ENCODE peak calls at places on chromosomes 13 and 19, in four cellular contexts. One of them, this sample, is unnamed.

GRCh38 chr19:57907394-57907793 is 9.0 kb downstream of the ZNF417 start:
- DNase-seq in CD8-positive, alpha-beta memory T cell: no peak
- DNase-seq in lower leg skin: peak
- DNase-seq in fibroblast of mammary gland: no peak
- DNase-seq in this sample: no peak

GRCh38 chr13:19083340-19083739 is 98.3 kb downstream of the TUBA3C start:
- DNase-seq in fibroblast of mammary gland: no peak
- DNase-seq in lower leg skin: no peak
- DNase-seq in CD8-positive, alpha-beta memory T cell: no peak
- DNase-seq in this sample: no peak

GRCh38 chr13:28447206-28447605 is 47.7 kb downstream of the FLT1 start:
- DNase-seq in lower leg skin: no peak
- DNase-seq in fibroblast of mammary gland: no peak
- DNase-seq in CD8-positive, alpha-beta memory T cell: no peak
- DNase-seq in this sample: no peak

GRCh38 chr13:71285700-71286099 is 581.3 kb downstream of the DACH1 start:
- DNase-seq in CD8-positive, alpha-beta memory T cell: no peak
- DNase-seq in fibroblast of mammary gland: no peak
- DNase-seq in lower leg skin: no peak
- DNase-seq in this sample: no peak

GRCh38 chr13:88895261-88895941 is 1224.2 kb downstream of the SLITRK5 start:
- DNase-seq in lower leg skin: no peak
- DNase-seq in CD8-positive, alpha-beta memory T cell: no peak
- DNase-seq in fibroblast of mammary gland: no peak
- DNase-seq in this sample: no peak

GRCh38 chr13:23799945-23800344 is 89.3 kb downstream of the MIPEP start:
- DNase-seq in fibroblast of mammary gland: peak
- DNase-seq in lower leg skin: no peak
- DNase-seq in CD8-positive, alpha-beta memory T cell: no peak
- DNase-seq in this sample: no peak

GRCh38 chr13:21979156-21979819 is 308.4 kb downstream of the FGF9 start:
- DNase-seq in CD8-positive, alpha-beta memory T cell: no peak
- DNase-seq in fibroblast of mammary gland: no peak
- DNase-seq in lower leg skin: no peak
- DNase-seq in this sample: no peak

GRCh38 chr19:35347171-35347929 is at the start of gene FFAR1:
- DNase-seq in fibroblast of mammary gland: no peak
- DNase-seq in lower leg skin: peak
- DNase-seq in CD8-positive, alpha-beta memory T cell: no peak
- DNase-seq in this sample: no peak

GRCh38 chr13:67620665-67621064 is 390.5 kb upstream of the PCDH9 start:
- DNase-seq in CD8-positive, alpha-beta memory T cell: no peak
- DNase-seq in fibroblast of mammary gland: peak
- DNase-seq in lower leg skin: no peak
- DNase-seq in this sample: peak

GRCh38 chr13:23069571-23069970 is 111.2 kb upstream of the SGCG start:
- DNase-seq in fibroblast of mammary gland: peak
- DNase-seq in CD8-positive, alpha-beta memory T cell: no peak
- DNase-seq in lower leg skin: no peak
- DNase-seq in this sample: peak

GRCh38 chr13:40981949-40982348 is 37.2 kb downstream of the ELF1 start:
- DNase-seq in fibroblast of mammary gland: no peak
- DNase-seq in lower leg skin: no peak
- DNase-seq in CD8-positive, alpha-beta memory T cell: no peak
- DNase-seq in this sample: no peak

GRCh38 chr19:44657211-44657921 is 13.7 kb downstream of the PVR start:
- DNase-seq in lower leg skin: peak
- DNase-seq in fibroblast of mammary gland: peak
- DNase-seq in CD8-positive, alpha-beta memory T cell: peak
- DNase-seq in this sample: peak

GRCh38 chr13:43269037-43269476 is 245.7 kb downstream of the DNAJC15 start:
- DNase-seq in CD8-positive, alpha-beta memory T cell: no peak
- DNase-seq in fibroblast of mammary gland: peak
- DNase-seq in lower leg skin: no peak
- DNase-seq in this sample: peak

GRCh38 chr19:14385492-14385891 is 4.2 kb downstream of the ADGRE5 start:
- DNase-seq in CD8-positive, alpha-beta memory T cell: no peak
- DNase-seq in fibroblast of mammary gland: no peak
- DNase-seq in lower leg skin: no peak
- DNase-seq in this sample: no peak

GRCh38 chr19:19900124-19900523 is 622 bp upstream of the ZNF93 start:
- DNase-seq in lower leg skin: no peak
- DNase-seq in fibroblast of mammary gland: peak
- DNase-seq in CD8-positive, alpha-beta memory T cell: no peak
- DNase-seq in this sample: peak

GRCh38 chr19:6674868-6675305 is 4.9 kb upstream of the TNFSF14 start:
- DNase-seq in fibroblast of mammary gland: peak
- DNase-seq in CD8-positive, alpha-beta memory T cell: peak
- DNase-seq in lower leg skin: peak
- DNase-seq in this sample: peak

GRCh38 chr13:42354246-42355117 is 82.5 kb downstream of the AKAP11 start:
- DNase-seq in fibroblast of mammary gland: peak
- DNase-seq in CD8-positive, alpha-beta memory T cell: no peak
- DNase-seq in lower leg skin: no peak
- DNase-seq in this sample: peak

GRCh38 chr13:64239372-64239771 is 2823.7 kb upstream of the PCDH20 start:
- DNase-seq in lower leg skin: no peak
- DNase-seq in CD8-positive, alpha-beta memory T cell: no peak
- DNase-seq in fibroblast of mammary gland: peak
- DNase-seq in this sample: peak

GRCh38 chr13:113291997-113292862 is 4.8 kb upstream of the LAMP1 start:
- DNase-seq in lower leg skin: peak
- DNase-seq in CD8-positive, alpha-beta memory T cell: no peak
- DNase-seq in fibroblast of mammary gland: peak
- DNase-seq in this sample: peak

GRCh38 chr13:99339230-99339721 is 32.1 kb upstream of the GPR183 start:
- DNase-seq in lower leg skin: no peak
- DNase-seq in fibroblast of mammary gland: no peak
- DNase-seq in CD8-positive, alpha-beta memory T cell: no peak
- DNase-seq in this sample: no peak

DNA sequence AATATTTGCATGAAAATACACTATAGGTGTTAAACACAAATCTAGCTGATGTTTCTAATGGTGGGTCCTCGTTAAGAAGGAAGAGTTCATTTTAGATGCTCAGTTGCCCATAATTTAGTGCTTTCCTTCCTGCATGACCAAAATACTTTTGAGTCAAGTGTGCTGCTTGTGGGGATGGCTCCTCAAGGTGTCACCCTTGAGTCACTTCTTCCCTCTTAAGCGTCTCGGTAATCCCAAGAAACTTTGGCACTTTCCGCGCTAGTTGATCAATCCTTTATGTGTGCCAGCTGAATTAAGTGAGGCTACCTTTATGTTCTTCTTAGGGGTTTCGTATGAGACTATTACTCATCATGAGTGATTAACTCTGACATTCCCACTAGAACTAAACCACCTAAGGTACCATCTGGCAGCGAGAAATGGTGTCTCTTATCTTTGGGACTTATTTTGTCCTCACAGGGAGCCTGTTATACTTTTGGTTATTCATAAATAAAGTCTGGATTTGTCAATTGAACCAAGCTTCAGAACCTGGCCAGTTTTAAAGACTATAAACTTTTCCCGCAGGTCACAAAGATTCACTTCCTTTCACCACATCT is 106.8 kb downstream of the NHLRC3 start:
- DNase-seq in fibroblast of mammary gland: peak
- DNase-seq in CD8-positive, alpha-beta memory T cell: no peak
- DNase-seq in lower leg skin: peak
- DNase-seq in this sample: peak
- H3K4me3 ChIP-seq in fibroblast of mammary gland: no peak
- H3K4me3 ChIP-seq in CD8-positive, alpha-beta memory T cell: no peak
- H3K4me3 ChIP-seq in lower leg skin: no peak
- H3K4me3 ChIP-seq in this sample: no peak

GRCh38 chr19:50387868-50388245 is 3.7 kb downstream of the POLD1 start:
- DNase-seq in lower leg skin: no peak
- DNase-seq in CD8-positive, alpha-beta memory T cell: no peak
- DNase-seq in fibroblast of mammary gland: no peak
- DNase-seq in this sample: no peak
- H3K4me3 ChIP-seq in lower leg skin: no peak
- H3K4me3 ChIP-seq in CD8-positive, alpha-beta memory T cell: no peak
- H3K4me3 ChIP-seq in fibroblast of mammary gland: no peak
- H3K4me3 ChIP-seq in this sample: no peak

DNA sequence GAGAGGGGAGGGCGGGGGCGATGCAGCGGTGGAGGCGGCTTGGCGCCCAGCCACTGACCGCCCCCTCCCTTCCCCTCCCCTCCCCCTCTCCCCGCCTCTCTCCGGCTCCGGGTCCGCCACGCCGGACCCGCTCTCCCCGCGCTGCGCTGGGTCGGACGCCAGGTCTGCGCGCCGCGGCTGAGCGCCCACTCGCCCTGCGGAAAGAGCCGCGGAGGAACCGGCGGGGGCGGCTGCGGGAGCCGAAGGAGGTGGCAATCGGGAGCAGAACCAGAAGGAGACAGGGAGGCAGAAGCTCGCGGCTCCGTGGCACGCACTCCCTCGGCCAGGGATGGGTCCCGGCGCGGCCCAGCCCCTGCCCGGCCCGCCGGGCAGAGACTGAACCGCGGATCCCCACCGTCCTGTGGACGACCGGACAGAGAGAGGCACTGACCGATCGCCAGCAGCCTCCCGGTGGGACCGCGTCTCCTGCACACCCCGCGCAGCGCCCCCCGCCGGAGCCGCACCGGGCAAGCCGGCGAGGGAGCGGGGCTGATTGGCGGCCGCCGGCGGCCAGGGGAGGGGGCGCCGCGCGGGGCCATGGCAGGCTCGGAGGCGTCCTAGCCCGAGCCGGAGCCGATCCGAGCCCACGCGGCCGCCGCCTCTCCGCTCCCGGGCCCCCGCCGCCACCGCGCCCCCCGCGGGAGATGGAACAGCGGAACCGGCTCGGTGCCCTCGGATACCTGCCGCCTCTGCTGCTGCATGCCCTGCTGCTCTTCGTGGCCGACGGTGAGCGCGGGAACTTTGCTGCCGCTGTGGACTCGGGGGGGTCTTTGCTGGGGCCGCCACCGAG is at the start of gene VSTM2B:
- DNase-seq in CD8-positive, alpha-beta memory T cell: no peak
- DNase-seq in lower leg skin: no peak
- DNase-seq in fibroblast of mammary gland: no peak
- DNase-seq in this sample: no peak
- H3K4me3 ChIP-seq in CD8-positive, alpha-beta memory T cell: no peak
- H3K4me3 ChIP-seq in lower leg skin: no peak
- H3K4me3 ChIP-seq in fibroblast of mammary gland: no peak
- H3K4me3 ChIP-seq in this sample: no peak

GRCh38 chr19:46118136-46118535 is 6.4 kb downstream of the IGFL3 start:
- DNase-seq in fibroblast of mammary gland: no peak
- DNase-seq in lower leg skin: no peak
- DNase-seq in CD8-positive, alpha-beta memory T cell: no peak
- DNase-seq in this sample: no peak
- H3K4me3 ChIP-seq in fibroblast of mammary gland: no peak
- H3K4me3 ChIP-seq in lower leg skin: no peak
- H3K4me3 ChIP-seq in CD8-positive, alpha-beta memory T cell: no peak
- H3K4me3 ChIP-seq in this sample: no peak

GRCh38 chr19:38321646-38322323 is 2.1 kb downstream of the KCNK6 start:
- DNase-seq in lower leg skin: no peak
- DNase-seq in fibroblast of mammary gland: peak
- DNase-seq in CD8-positive, alpha-beta memory T cell: no peak
- DNase-seq in this sample: peak

GRCh38 chr19:38320969-38321339 is 1.3 kb downstream of the KCNK6 start:
- DNase-seq in lower leg skin: no peak
- DNase-seq in fibroblast of mammary gland: no peak
- DNase-seq in CD8-positive, alpha-beta memory T cell: no peak
- DNase-seq in this sample: no peak

GRCh38 chr19:38317104-38317612 is 1.4 kb upstream of the YIF1B start:
- DNase-seq in CD8-positive, alpha-beta memory T cell: no peak
- DNase-seq in fibroblast of mammary gland: no peak
- DNase-seq in lower leg skin: no peak
- DNase-seq in this sample: no peak

GRCh38 chr19:38318595-38319142 is 976 bp upstream of the KCNK6 start:
- DNase-seq in lower leg skin: no peak
- DNase-seq in CD8-positive, alpha-beta memory T cell: no peak
- DNase-seq in fibroblast of mammary gland: no peak
- DNase-seq in this sample: peak

GRCh38 chr19:38319421-38320258 is at the start of gene KCNK6:
- DNase-seq in lower leg skin: peak
- DNase-seq in CD8-positive, alpha-beta memory T cell: peak
- DNase-seq in fibroblast of mammary gland: peak
- DNase-seq in this sample: peak
- H3K4me3 ChIP-seq in lower leg skin: peak
- H3K4me3 ChIP-seq in CD8-positive, alpha-beta memory T cell: peak
- H3K4me3 ChIP-seq in fibroblast of mammary gland: peak
- H3K4me3 ChIP-seq in this sample: peak

GRCh38 chr19:30688696-30689095 is 316.5 kb downstream of the ZNF536 start:
- DNase-seq in fibroblast of mammary gland: no peak
- DNase-seq in lower leg skin: peak
- DNase-seq in CD8-positive, alpha-beta memory T cell: no peak
- DNase-seq in this sample: no peak

GRCh38 chr19:30685601-30686000 is 313.4 kb downstream of the ZNF536 start:
- DNase-seq in lower leg skin: peak
- DNase-seq in CD8-positive, alpha-beta memory T cell: no peak
- DNase-seq in fibroblast of mammary gland: no peak
- DNase-seq in this sample: no peak

GRCh38 chr19:30686911-30687566 is 314.9 kb downstream of the ZNF536 start:
- DNase-seq in lower leg skin: peak
- DNase-seq in fibroblast of mammary gland: no peak
- DNase-seq in CD8-positive, alpha-beta memory T cell: no peak
- DNase-seq in this sample: no peak

GRCh38 chr19:30684613-30685012 is 312.4 kb downstream of the ZNF536 start:
- DNase-seq in fibroblast of mammary gland: no peak
- DNase-seq in lower leg skin: peak
- DNase-seq in CD8-positive, alpha-beta memory T cell: no peak
- DNase-seq in this sample: no peak

GRCh38 chr19:30686252-30686762 is 314.1 kb downstream of the ZNF536 start:
- DNase-seq in CD8-positive, alpha-beta memory T cell: no peak
- DNase-seq in fibroblast of mammary gland: peak
- DNase-seq in lower leg skin: peak
- DNase-seq in this sample: peak
- H3K4me3 ChIP-seq in CD8-positive, alpha-beta memory T cell: no peak
- H3K4me3 ChIP-seq in fibroblast of mammary gland: no peak
- H3K4me3 ChIP-seq in lower leg skin: no peak
- H3K4me3 ChIP-seq in this sample: no peak

DNA sequence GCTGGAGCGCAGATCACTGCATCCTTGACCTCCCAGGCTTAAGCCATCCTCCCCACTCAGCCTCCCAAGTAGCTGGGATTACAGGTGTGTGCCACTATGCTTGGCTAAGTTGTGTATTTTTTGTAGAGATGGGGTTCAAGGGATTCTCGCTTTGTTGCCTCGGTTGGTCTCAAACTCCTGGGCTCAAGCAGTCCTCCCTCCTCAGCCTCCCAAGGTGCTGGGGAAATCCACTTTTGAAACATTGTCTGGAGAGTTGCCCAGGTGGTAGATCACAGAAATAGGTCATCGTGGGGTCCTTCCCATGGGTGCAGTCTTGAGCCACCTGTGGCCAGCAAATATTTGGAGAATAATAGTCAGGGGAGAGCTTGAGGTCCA is 5.2 kb downstream of the LDLR start:
- DNase-seq in CD8-positive, alpha-beta memory T cell: no peak
- DNase-seq in fibroblast of mammary gland: no peak
- DNase-seq in lower leg skin: no peak
- DNase-seq in this sample: no peak
- H3K4me3 ChIP-seq in CD8-positive, alpha-beta memory T cell: peak
- H3K4me3 ChIP-seq in fibroblast of mammary gland: peak
- H3K4me3 ChIP-seq in lower leg skin: no peak
- H3K4me3 ChIP-seq in this sample: peak

This sample was measured in fibroblast of lung.